ENCODE peak calls at places on chromosomes 2 and 18, in five cellular contexts. E is right atrium auricular region, B is esophagus squamous epithelium, C is lung, A is AG04450. L is an unnamed sample.

GRCh38 chr2:178282075-178282474 is 87.8 kb downstream of the OSBPL6 start:
- DNase-seq in B (no peak), E (no peak), A (peak), C (no peak), L (no peak)

GRCh38 chr18:48328473-48329205 is 80.5 kb downstream of the ZBTB7C start:
- DNase-seq in C (no peak), B (no peak), E (no peak), A (no peak), L (no peak)

GRCh38 chr18:37537868-37538525 is 27.6 kb downstream of the CELF4 start:
- DNase-seq in B (no peak), A (peak), C (peak), E (peak), L (no peak)

GRCh38 chr2:234623521-234623991 is 126.7 kb upstream of the ARL4C start:
- DNase-seq in E (no peak), B (no peak), A (no peak), C (no peak), L (no peak)

GRCh38 chr2:195660265-195660890 is 3.4 kb downstream of the SLC39A10 start:
- DNase-seq in C (peak), B (no peak), E (peak), A (peak), L (no peak)

GRCh38 chr18:58714259-58714658 is 43.0 kb downstream of the MALT1 start:
- DNase-seq in E (no peak), A (no peak), C (no peak), B (no peak), L (no peak)

GRCh38 chr18:72772916-72773315 is 94.9 kb downstream of the NETO1 start:
- DNase-seq in E (no peak), C (no peak), A (no peak), B (no peak), L (no peak)

GRCh38 chr2:70769450-70769849 is 1.4 kb upstream of the ADD2 start:
- DNase-seq in C (no peak), E (no peak), A (no peak), B (no peak), L (no peak)

GRCh38 chr2:113899166-113899565 is 9.3 kb downstream of the ACTR3 start:
- DNase-seq in C (no peak), E (no peak), B (no peak), A (no peak), L (no peak)

GRCh38 chr2:10428355-10428754 is 19.8 kb downstream of the ODC1 start:
- DNase-seq in B (no peak), E (no peak), C (no peak), A (no peak), L (no peak)

GRCh38 chr2:12931211-12931844 is 214.6 kb downstream of the TRIB2 start:
- DNase-seq in A (peak), C (no peak), E (no peak), B (no peak), L (no peak)

GRCh38 chr18:57063601-57064000 is 83.3 kb upstream of the BOD1L2 start:
- DNase-seq in A (no peak), E (no peak), C (no peak), B (no peak), L (no peak)

GRCh38 chr2:127853667-127854066 is 4.3 kb downstream of the POLR2D start:
- DNase-seq in C (no peak), E (no peak), B (no peak), A (no peak), L (no peak)

GRCh38 chr2:181456660-181457120 is 496 bp upstream of the ITGA4 start:
- DNase-seq in A (no peak), E (no peak), C (peak), B (peak), L (peak)

GRCh38 chr2:73640537-73640936 is 1.7 kb downstream of the NAT8 start:
- DNase-seq in E (no peak), A (no peak), C (no peak), B (no peak), L (no peak)

GRCh38 chr2:30666307-30666874 is 140.9 kb downstream of the CAPN13 start:
- DNase-seq in C (peak), A (peak), B (no peak), E (peak), L (no peak)

GRCh38 chr2:239075918-239076727 is 228.2 kb downstream of the TWIST2 start:
- DNase-seq in C (no peak), A (no peak), E (no peak), B (no peak), L (no peak)

GRCh38 chr2:208511016-208511415 is 104.4 kb downstream of the PTH2R start:
- DNase-seq in E (no peak), A (no peak), B (no peak), C (no peak), L (no peak)

GRCh38 chr2:69305712-69306611 is 81.1 kb downstream of the GFPT1 start:
- DNase-seq in A (no peak), B (no peak), E (no peak), C (no peak), L (no peak)

GRCh38 chr18:44895176-44895798 is 214.6 kb downstream of the SETBP1 start:
- DNase-seq in A (peak), C (no peak), E (no peak), B (no peak), L (no peak)

GRCh38 chr2:103789716-103790085 is 1027.9 kb downstream of the TMEM182 start:
- DNase-seq in B (no peak), A (no peak), C (no peak), E (no peak), L (no peak)

GRCh38 chr2:28343971-28344715 is 48.5 kb upstream of the FOSL2 start:
- DNase-seq in C (no peak), E (no peak), B (no peak), A (no peak), L (no peak)

GRCh38 chr2:6073260-6074141 is 381.3 kb downstream of the SOX11 start:
- DNase-seq in E (no peak), A (peak), B (no peak), C (no peak), L (no peak)

GRCh38 chr2:31504305-31504704 is 76.4 kb downstream of the SRD5A2 start:
- DNase-seq in E (no peak), B (no peak), C (no peak), A (no peak), L (no peak)

GRCh38 chr2:231926180-231926741 is at the start of gene NPPC:
- DNase-seq in C (no peak), E (no peak), A (no peak), B (no peak), L (peak)

GRCh38 chr2:96636772-96637171 is 1.3 kb downstream of the KANSL3 start:
- DNase-seq in A (no peak), C (no peak), E (no peak), B (no peak), L (no peak)

GRCh38 chr18:44887227-44887631 is 206.5 kb downstream of the SETBP1 start:
- DNase-seq in A (no peak), B (no peak), C (no peak), E (no peak), L (no peak)

GRCh38 chr2:88826399-88826798 is 134.9 kb downstream of the RPIA start:
- DNase-seq in C (no peak), A (no peak), E (no peak), B (no peak), L (no peak)

GRCh38 chr2:218883491-218884490 is 3.1 kb downstream of the WNT10A start:
- DNase-seq in E (no peak), A (no peak), B (no peak), C (no peak), L (no peak)

GRCh38 chr2:229901819-229902218 is 20.0 kb downstream of the TRIP12 start:
- DNase-seq in B (no peak), E (no peak), A (no peak), C (no peak), L (no peak)

GRCh38 chr2:227163998-227164744 is at the start of the genes COL4A3 and COL4A4:
- DNase-seq in B (no peak), A (no peak), C (peak), E (peak), L (peak)

DNA sequence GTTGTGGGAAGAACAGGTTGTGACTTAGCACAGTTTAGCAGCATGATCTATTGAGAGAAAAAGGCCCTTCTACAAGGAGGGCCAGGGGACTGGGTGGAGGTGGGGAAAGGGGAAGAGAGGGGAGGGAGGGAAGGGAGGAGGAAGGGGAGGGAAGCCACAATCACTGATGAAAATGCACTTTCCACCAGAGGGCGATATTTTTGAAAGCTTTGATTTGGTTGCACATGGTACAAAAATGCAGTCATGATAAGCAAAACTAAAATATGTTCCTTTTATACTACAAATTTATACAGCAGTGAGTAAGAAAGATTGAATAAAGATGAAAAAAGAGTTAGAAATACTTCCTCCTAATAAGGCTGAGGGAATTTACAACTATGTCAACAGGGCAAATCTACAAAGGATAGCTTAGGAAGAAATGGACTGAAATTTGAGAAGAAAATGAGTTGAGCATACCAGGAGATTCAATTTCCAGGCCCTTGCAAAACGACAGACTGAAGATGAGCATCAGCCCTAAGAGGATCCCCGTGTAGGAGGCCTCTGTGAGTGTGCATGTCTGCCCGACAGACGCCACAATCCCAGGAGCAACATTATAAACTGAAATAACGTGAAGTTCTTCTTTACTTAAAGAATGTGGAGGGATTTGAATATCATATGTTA is 17.2 kb downstream of the SH3YL1 start:
- DNase-seq in B (no peak), E (no peak), C (peak), A (peak), L (no peak)
- TF ChIP-seq CTCF in B (peak), E (no peak), C (peak), A (peak), L (no peak)

DNA sequence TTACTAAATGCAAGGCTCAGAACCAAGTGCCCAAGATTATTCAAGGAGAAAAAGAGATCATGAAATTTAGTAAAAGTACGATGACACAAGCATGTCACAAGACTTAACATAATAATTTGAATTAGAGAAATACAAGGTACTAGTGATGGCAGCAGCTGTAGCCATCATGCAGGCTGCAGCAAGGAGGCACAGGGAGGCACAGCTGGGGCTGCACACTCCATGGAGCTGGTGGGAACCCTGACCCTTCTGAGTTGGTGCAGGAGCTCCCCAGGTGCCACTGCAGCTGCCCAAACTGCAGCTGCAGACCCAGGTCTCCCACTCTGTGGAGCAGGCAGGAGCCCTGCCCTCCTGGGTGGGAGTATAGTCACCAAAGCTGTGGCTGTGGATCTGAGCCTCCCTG is 46.0 kb downstream of the COL3A1 start:
- DNase-seq in A (no peak), E (no peak), B (no peak), C (no peak), L (no peak)
- H3K27ac ChIP-seq in A (no peak), E (peak), B (no peak), C (no peak), L (no peak)

GRCh38 chr2:44940612-44941464 is 664 bp upstream of the SIX3 start:
- DNase-seq in B (no peak), A (no peak), E (no peak), C (no peak), L (no peak)
- H3K4me3 ChIP-seq in B (no peak), A (no peak), E (peak), C (no peak), L (peak)

GRCh38 chr2:19312949-19313348 is 45.5 kb downstream of the OSR1 start:
- DNase-seq in C (no peak), E (no peak), A (peak), B (no peak), L (no peak)
- TF ChIP-seq CTCF in C (no peak), E (peak), A (peak), B (no peak), L (peak)

GRCh38 chr2:8421658-8422499 is 260.0 kb upstream of the ID2 start:
- DNase-seq in E (no peak), C (no peak), B (no peak), A (no peak), L (no peak)
- H3K27ac ChIP-seq in E (no peak), C (no peak), B (no peak), A (no peak), L (no peak)

DNA sequence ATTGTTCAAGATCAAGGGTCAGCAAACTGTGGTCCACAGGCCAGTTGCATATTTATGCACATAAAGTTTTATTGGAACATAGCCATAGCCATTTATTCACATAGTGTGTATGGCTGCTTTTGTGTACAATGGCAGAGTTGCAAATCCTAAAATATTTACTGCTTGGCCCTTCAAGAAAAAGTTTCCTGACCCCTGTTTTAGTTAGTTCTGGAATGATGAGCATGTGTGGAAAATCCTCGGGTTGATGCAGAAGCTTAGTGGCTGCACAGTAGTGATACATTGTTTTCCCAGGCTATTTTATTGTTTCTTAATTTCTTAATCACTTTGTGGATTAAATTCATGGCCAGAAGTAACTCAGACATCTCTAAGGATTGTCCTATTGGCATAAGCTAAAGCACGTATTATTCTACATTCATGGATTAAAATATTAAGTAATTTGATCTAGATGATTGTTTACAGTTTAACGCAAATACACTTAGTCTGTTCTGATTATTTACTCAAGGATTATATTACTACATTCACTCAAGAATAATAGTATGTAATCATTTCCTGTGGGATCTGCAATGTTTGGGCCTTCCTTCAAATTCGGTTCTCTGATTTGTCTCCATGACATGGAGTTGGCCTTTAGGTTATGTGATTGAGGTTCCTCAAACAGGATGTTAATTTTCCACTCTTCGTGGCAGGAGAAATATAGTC is 165.5 kb downstream of the TMEM247 start:
- DNase-seq in C (no peak), B (no peak), A (no peak), E (no peak), L (no peak)
- H3K4me3 ChIP-seq in C (no peak), B (no peak), A (no peak), E (no peak), L (no peak)